ENCODE peak calls at places on chromosomes 16 and 17, in seven cellular contexts. One of them, this sample, is unnamed.

GRCh38 chr16:11319529-11320146 is 25.6 kb upstream of the RMI2 start:
- DNase-seq in naive B cell: no peak
- DNase-seq in stimulated activated CD8-positive, alpha-beta memory T cell treated with anti-CD3 and anti-CD28 coated beads, Interleukin-15, amount 100 ng/mL, for 4 hours: no peak
- DNase-seq in CD4-positive, CD25-positive, alpha-beta regulatory T cell: no peak
- DNase-seq in NCI-H1092: no peak
- DNase-seq in effector memory CD8-positive, alpha-beta T cell: no peak
- DNase-seq in HTR-8/SVneo: no peak
- DNase-seq in this sample: no peak

GRCh38 chr16:28580726-28581315 is 16.0 kb downstream of the SULT1A2 start:
- DNase-seq in naive B cell: no peak
- DNase-seq in stimulated activated CD8-positive, alpha-beta memory T cell treated with anti-CD3 and anti-CD28 coated beads, Interleukin-15, amount 100 ng/mL, for 4 hours: no peak
- DNase-seq in CD4-positive, CD25-positive, alpha-beta regulatory T cell: no peak
- DNase-seq in NCI-H1092: no peak
- DNase-seq in effector memory CD8-positive, alpha-beta T cell: no peak
- DNase-seq in HTR-8/SVneo: no peak
- DNase-seq in this sample: no peak

GRCh38 chr16:301235-301634 is 18.3 kb downstream of the PDIA2 start:
- DNase-seq in naive B cell: no peak
- DNase-seq in stimulated activated CD8-positive, alpha-beta memory T cell treated with anti-CD3 and anti-CD28 coated beads, Interleukin-15, amount 100 ng/mL, for 4 hours: no peak
- DNase-seq in CD4-positive, CD25-positive, alpha-beta regulatory T cell: no peak
- DNase-seq in NCI-H1092: no peak
- DNase-seq in effector memory CD8-positive, alpha-beta T cell: no peak
- DNase-seq in HTR-8/SVneo: no peak
- DNase-seq in this sample: no peak

GRCh38 chr17:38798614-38799500 is 499 bp downstream of the PIP4K2B start:
- DNase-seq in naive B cell: no peak
- DNase-seq in stimulated activated CD8-positive, alpha-beta memory T cell treated with anti-CD3 and anti-CD28 coated beads, Interleukin-15, amount 100 ng/mL, for 4 hours: peak
- DNase-seq in CD4-positive, CD25-positive, alpha-beta regulatory T cell: no peak
- DNase-seq in NCI-H1092: no peak
- DNase-seq in effector memory CD8-positive, alpha-beta T cell: peak
- DNase-seq in HTR-8/SVneo: peak
- DNase-seq in this sample: peak

GRCh38 chr16:50635505-50636392 is 45.4 kb downstream of the SNX20 start:
- DNase-seq in naive B cell: no peak
- DNase-seq in stimulated activated CD8-positive, alpha-beta memory T cell treated with anti-CD3 and anti-CD28 coated beads, Interleukin-15, amount 100 ng/mL, for 4 hours: no peak
- DNase-seq in CD4-positive, CD25-positive, alpha-beta regulatory T cell: no peak
- DNase-seq in NCI-H1092: no peak
- DNase-seq in effector memory CD8-positive, alpha-beta T cell: no peak
- DNase-seq in HTR-8/SVneo: no peak
- DNase-seq in this sample: no peak

GRCh38 chr16:16144416-16144815 is 78.9 kb downstream of the ABCC6 start:
- DNase-seq in naive B cell: no peak
- DNase-seq in stimulated activated CD8-positive, alpha-beta memory T cell treated with anti-CD3 and anti-CD28 coated beads, Interleukin-15, amount 100 ng/mL, for 4 hours: no peak
- DNase-seq in CD4-positive, CD25-positive, alpha-beta regulatory T cell: no peak
- DNase-seq in NCI-H1092: no peak
- DNase-seq in effector memory CD8-positive, alpha-beta T cell: no peak
- DNase-seq in HTR-8/SVneo: no peak
- DNase-seq in this sample: no peak

GRCh38 chr16:81478876-81479496 is 34.4 kb downstream of the CMIP start:
- DNase-seq in naive B cell: peak
- DNase-seq in stimulated activated CD8-positive, alpha-beta memory T cell treated with anti-CD3 and anti-CD28 coated beads, Interleukin-15, amount 100 ng/mL, for 4 hours: no peak
- DNase-seq in CD4-positive, CD25-positive, alpha-beta regulatory T cell: no peak
- DNase-seq in NCI-H1092: no peak
- DNase-seq in effector memory CD8-positive, alpha-beta T cell: no peak
- DNase-seq in HTR-8/SVneo: no peak
- DNase-seq in this sample: peak

GRCh38 chr17:4967539-4968165 is at the start of gene SPAG7:
- DNase-seq in naive B cell: peak
- DNase-seq in stimulated activated CD8-positive, alpha-beta memory T cell treated with anti-CD3 and anti-CD28 coated beads, Interleukin-15, amount 100 ng/mL, for 4 hours: peak
- DNase-seq in CD4-positive, CD25-positive, alpha-beta regulatory T cell: peak
- DNase-seq in NCI-H1092: peak
- DNase-seq in effector memory CD8-positive, alpha-beta T cell: peak
- DNase-seq in HTR-8/SVneo: peak
- DNase-seq in this sample: peak

GRCh38 chr17:19510903-19511302 is 22.8 kb upstream of the SLC47A1 start:
- DNase-seq in naive B cell: no peak
- DNase-seq in stimulated activated CD8-positive, alpha-beta memory T cell treated with anti-CD3 and anti-CD28 coated beads, Interleukin-15, amount 100 ng/mL, for 4 hours: no peak
- DNase-seq in CD4-positive, CD25-positive, alpha-beta regulatory T cell: no peak
- DNase-seq in NCI-H1092: no peak
- DNase-seq in effector memory CD8-positive, alpha-beta T cell: no peak
- DNase-seq in HTR-8/SVneo: no peak
- DNase-seq in this sample: no peak

GRCh38 chr17:36501351-36501750 is 14.9 kb downstream of the ZNHIT3 start:
- DNase-seq in naive B cell: no peak
- DNase-seq in stimulated activated CD8-positive, alpha-beta memory T cell treated with anti-CD3 and anti-CD28 coated beads, Interleukin-15, amount 100 ng/mL, for 4 hours: no peak
- DNase-seq in CD4-positive, CD25-positive, alpha-beta regulatory T cell: no peak
- DNase-seq in NCI-H1092: no peak
- DNase-seq in effector memory CD8-positive, alpha-beta T cell: no peak
- DNase-seq in HTR-8/SVneo: no peak
- DNase-seq in this sample: no peak

GRCh38 chr17:16425698-16426659 is 10.6 kb downstream of the TRPV2 start:
- DNase-seq in naive B cell: no peak
- DNase-seq in stimulated activated CD8-positive, alpha-beta memory T cell treated with anti-CD3 and anti-CD28 coated beads, Interleukin-15, amount 100 ng/mL, for 4 hours: no peak
- DNase-seq in CD4-positive, CD25-positive, alpha-beta regulatory T cell: no peak
- DNase-seq in NCI-H1092: peak
- DNase-seq in effector memory CD8-positive, alpha-beta T cell: no peak
- DNase-seq in HTR-8/SVneo: no peak
- DNase-seq in this sample: no peak

GRCh38 chr16:50360033-50360778 is 8.6 kb downstream of the BRD7 start:
- DNase-seq in naive B cell: no peak
- DNase-seq in stimulated activated CD8-positive, alpha-beta memory T cell treated with anti-CD3 and anti-CD28 coated beads, Interleukin-15, amount 100 ng/mL, for 4 hours: no peak
- DNase-seq in CD4-positive, CD25-positive, alpha-beta regulatory T cell: no peak
- DNase-seq in NCI-H1092: no peak
- DNase-seq in effector memory CD8-positive, alpha-beta T cell: no peak
- DNase-seq in HTR-8/SVneo: no peak
- DNase-seq in this sample: no peak

GRCh38 chr17:28792877-28793666 is 49.3 kb downstream of the TRAF4 start:
- DNase-seq in naive B cell: no peak
- DNase-seq in stimulated activated CD8-positive, alpha-beta memory T cell treated with anti-CD3 and anti-CD28 coated beads, Interleukin-15, amount 100 ng/mL, for 4 hours: no peak
- DNase-seq in CD4-positive, CD25-positive, alpha-beta regulatory T cell: no peak
- DNase-seq in NCI-H1092: no peak
- DNase-seq in effector memory CD8-positive, alpha-beta T cell: no peak
- DNase-seq in HTR-8/SVneo: no peak
- DNase-seq in this sample: peak

GRCh38 chr17:36856169-36856568 is 81.1 kb upstream of the LHX1 start:
- DNase-seq in naive B cell: no peak
- DNase-seq in stimulated activated CD8-positive, alpha-beta memory T cell treated with anti-CD3 and anti-CD28 coated beads, Interleukin-15, amount 100 ng/mL, for 4 hours: no peak
- DNase-seq in CD4-positive, CD25-positive, alpha-beta regulatory T cell: no peak
- DNase-seq in NCI-H1092: no peak
- DNase-seq in effector memory CD8-positive, alpha-beta T cell: no peak
- DNase-seq in HTR-8/SVneo: no peak
- DNase-seq in this sample: no peak

GRCh38 chr17:31452101-31452500 is 60.6 kb downstream of the RAB11FIP4 start:
- DNase-seq in naive B cell: no peak
- DNase-seq in stimulated activated CD8-positive, alpha-beta memory T cell treated with anti-CD3 and anti-CD28 coated beads, Interleukin-15, amount 100 ng/mL, for 4 hours: no peak
- DNase-seq in CD4-positive, CD25-positive, alpha-beta regulatory T cell: no peak
- DNase-seq in NCI-H1092: no peak
- DNase-seq in effector memory CD8-positive, alpha-beta T cell: no peak
- DNase-seq in HTR-8/SVneo: no peak
- DNase-seq in this sample: no peak

GRCh38 chr16:28181557-28181914 is 30.2 kb downstream of the XPO6 start:
- DNase-seq in naive B cell: no peak
- DNase-seq in stimulated activated CD8-positive, alpha-beta memory T cell treated with anti-CD3 and anti-CD28 coated beads, Interleukin-15, amount 100 ng/mL, for 4 hours: no peak
- DNase-seq in CD4-positive, CD25-positive, alpha-beta regulatory T cell: no peak
- DNase-seq in NCI-H1092: no peak
- DNase-seq in effector memory CD8-positive, alpha-beta T cell: no peak
- DNase-seq in HTR-8/SVneo: peak
- DNase-seq in this sample: no peak

GRCh38 chr17:27609606-27610303 is 21.2 kb upstream of the LGALS9 start:
- DNase-seq in naive B cell: no peak
- DNase-seq in stimulated activated CD8-positive, alpha-beta memory T cell treated with anti-CD3 and anti-CD28 coated beads, Interleukin-15, amount 100 ng/mL, for 4 hours: no peak
- DNase-seq in CD4-positive, CD25-positive, alpha-beta regulatory T cell: peak
- DNase-seq in NCI-H1092: no peak
- DNase-seq in effector memory CD8-positive, alpha-beta T cell: no peak
- DNase-seq in HTR-8/SVneo: peak
- DNase-seq in this sample: no peak

GRCh38 chr17:13209091-13209490 is 191.3 kb upstream of the ELAC2 start:
- DNase-seq in naive B cell: no peak
- DNase-seq in stimulated activated CD8-positive, alpha-beta memory T cell treated with anti-CD3 and anti-CD28 coated beads, Interleukin-15, amount 100 ng/mL, for 4 hours: no peak
- DNase-seq in CD4-positive, CD25-positive, alpha-beta regulatory T cell: no peak
- DNase-seq in NCI-H1092: no peak
- DNase-seq in effector memory CD8-positive, alpha-beta T cell: no peak
- DNase-seq in HTR-8/SVneo: no peak
- DNase-seq in this sample: no peak